ENCODE peak calls at places on chromosomes 4 and X, in seven cellular contexts. Q, A, X, C, T, E and P are unnamed samples.

GRCh38 chr4:13907255-13907751 is 279.8 kb upstream of the BOD1L1 start:
- DNase-seq in Q (peak; percentile 3), A (peak; percentile 99), X (peak; percentile 98), C (no peak), T (no peak), E (no peak), P (peak; percentile 99)

GRCh38 chr4:92104506-92104905 is 199.3 kb upstream of the GRID2 start:
- DNase-seq in Q (no peak), A (no peak), X (peak; percentile 7), C (no peak), T (no peak), E (no peak), P (no peak)

GRCh38 chr4:2672700-2673099 is 83.4 kb downstream of the TNIP2 start:
- DNase-seq in Q (no peak), A (no peak), X (no peak), C (no peak), T (no peak), E (no peak), P (no peak)

GRCh38 chr4:183349673-183350072 is 27.4 kb upstream of the CLDN24 start:
- DNase-seq in Q (no peak), A (peak; percentile 55), X (peak; percentile 76), C (no peak), T (no peak), E (no peak), P (peak; percentile 89)

GRCh38 chr4:78155616-78156105 is 98.5 kb downstream of the FRAS1 start:
- DNase-seq in Q (no peak), A (peak; percentile 17), X (no peak), C (no peak), T (no peak), E (no peak), P (peak; percentile 57)

GRCh38 chrX:24506082-24506481 is 41.0 kb downstream of the PDK3 start:
- DNase-seq in Q (no peak), A (peak; percentile 36), X (peak; percentile 86), C (no peak), T (no peak), E (no peak), P (peak; percentile 42)

GRCh38 chr4:180189639-180190038 is 2053.6 kb upstream of the TENM3 start:
- DNase-seq in Q (no peak), A (no peak), X (no peak), C (no peak), T (no peak), E (no peak), P (no peak)

GRCh38 chr4:158051401-158052235 is 121.2 kb downstream of the GASK1B start:
- DNase-seq in Q (no peak), A (peak; percentile 96), X (no peak), C (peak; percentile 40), T (peak; percentile 46), E (no peak), P (peak; percentile 97)

GRCh38 chrX:2425281-2426071 is 75.3 kb downstream of the DHRSX start:
- DNase-seq in Q (peak; percentile 66), A (no peak), X (no peak), C (no peak), T (no peak), E (no peak), P (peak; percentile 28)

GRCh38 chrX:9318213-9318612 is 146.6 kb upstream of the TBL1X start:
- DNase-seq in Q (no peak), A (no peak), X (no peak), C (no peak), T (no peak), E (no peak), P (no peak)

GRCh38 chr4:26953770-26954423 is 93.3 kb downstream of the STIM2 start:
- DNase-seq in Q (no peak), A (no peak), X (no peak), C (no peak), T (no peak), E (no peak), P (no peak)
- H3K4me3 ChIP-seq in Q (no peak overlapping the region), A (no peak overlapping the region), X (no peak overlapping the region), C (no peak overlapping the region), T (no peak overlapping the region), E (no peak overlapping the region), P (no peak overlapping the region)

DNA sequence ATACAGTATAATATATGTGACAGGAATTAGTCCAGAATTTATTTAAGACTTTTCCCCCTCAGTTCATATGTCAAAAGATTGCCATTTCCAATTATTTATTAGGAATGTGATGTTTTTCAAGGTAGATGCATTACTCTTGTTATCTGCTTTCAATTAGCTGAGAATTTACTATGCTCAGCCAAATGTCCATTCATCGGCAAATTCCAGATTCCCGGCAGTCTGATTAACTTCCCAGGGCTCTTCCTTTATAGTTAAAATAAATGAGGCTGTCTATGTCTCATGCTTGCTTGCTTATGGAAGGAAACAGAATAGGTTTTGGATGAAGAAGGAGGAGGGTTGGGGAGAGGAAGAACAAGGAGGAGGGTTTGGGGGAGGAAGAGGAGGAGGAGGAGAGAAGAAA is 115.6 kb upstream of the NDP start:
- DNase-seq in Q (no peak), A (no peak), X (no peak), C (no peak), T (no peak), E (no peak), P (peak; percentile 1)
- H3K4me3 ChIP-seq in Q (no peak overlapping the region), A (no peak overlapping the region), X (no peak overlapping the region), C (no peak overlapping the region), T (no peak overlapping the region), E (no peak overlapping the region), P (no peak overlapping the region)

DNA sequence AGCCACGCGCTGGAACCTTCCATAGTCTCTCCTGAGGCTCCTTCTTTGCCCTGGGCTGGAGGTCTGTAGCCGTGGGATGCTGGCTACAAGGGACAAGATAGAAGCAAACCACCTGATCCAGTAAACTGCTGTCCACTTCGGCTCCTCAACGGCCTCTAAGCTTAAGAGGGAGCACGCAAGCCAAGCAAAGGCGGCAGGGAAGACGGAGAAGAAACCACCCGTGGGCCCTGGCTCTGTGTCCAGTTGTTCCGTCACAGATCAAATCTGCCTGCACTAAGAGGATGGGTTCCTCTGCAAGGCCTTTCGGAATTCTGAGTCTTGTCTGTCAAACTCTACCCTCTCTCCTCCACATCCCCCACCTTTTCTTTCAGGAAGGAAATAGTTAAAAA is 401 bp upstream of the EDNRA start:
- DNase-seq in Q (no peak), A (no peak), X (no peak), C (peak; percentile 35), T (no peak), E (no peak), P (no peak)
- H3K4me3 ChIP-seq in Q (peak overlapping the region; percentile 87), A (peak overlapping the region; percentile 66), X (peak overlapping the region; percentile 58), C (peak overlapping the region; percentile 86), T (peak overlapping the region; percentile 53), E (peak overlapping the region; percentile 78), P (peak overlapping the region; percentile 47)

GRCh38 chrX:30887721-30888120 is 1.3 kb downstream of the TAB3 start:
- DNase-seq in Q (no peak), A (no peak), X (no peak), C (no peak), T (no peak), E (no peak), P (no peak)
- H3K4me3 ChIP-seq in Q (peak overlapping the region; percentile 71), A (peak overlapping the region; percentile 70), X (peak overlapping the region; percentile 44), C (peak overlapping the region; percentile 75), T (peak overlapping the region; percentile 76), E (peak overlapping the region; percentile 77), P (no peak overlapping the region)

GRCh38 chr4:153683763-153684181 is 308 bp upstream of the TLR2 start:
- DNase-seq in Q (no peak), A (no peak), X (no peak), C (no peak), T (no peak), E (no peak), P (no peak)
- H3K4me3 ChIP-seq in Q (peak overlapping the region; percentile 79), A (peak overlapping the region; percentile 59), X (peak overlapping the region; percentile 45), C (peak overlapping the region; percentile 35), T (peak overlapping the region; percentile 67), E (peak overlapping the region; percentile 65), P (peak overlapping the region; percentile 52)

DNA sequence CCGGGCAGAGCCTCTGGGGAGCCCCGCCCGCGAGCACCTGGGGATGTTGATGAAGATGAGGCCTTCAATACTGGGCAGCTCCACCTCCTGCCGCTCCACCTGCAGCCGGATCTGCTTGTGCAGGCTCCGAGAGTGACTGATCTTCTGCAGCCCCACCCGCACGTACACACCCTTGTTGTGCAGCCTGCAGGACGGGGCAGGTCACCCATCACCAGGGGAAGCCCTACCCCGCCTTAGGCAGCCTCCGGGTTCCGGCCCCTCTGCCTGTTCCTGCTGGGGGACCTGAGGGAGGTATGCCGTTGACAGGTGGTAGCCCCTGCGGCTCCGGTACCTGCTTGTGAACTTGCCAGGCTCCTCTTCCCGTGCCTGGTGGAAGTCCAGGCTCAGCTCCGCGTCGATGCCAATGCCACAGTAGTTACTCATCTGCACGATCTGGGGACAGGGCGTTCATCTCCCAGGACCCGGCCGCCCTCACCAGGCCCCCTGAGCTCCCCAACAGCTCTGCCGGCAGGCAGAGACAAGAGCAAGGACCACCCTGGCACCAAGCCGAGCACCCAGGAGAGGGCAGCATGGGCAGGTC is 11.6 kb downstream of the DGKQ start:
- DNase-seq in Q (no peak), A (no peak), X (no peak), C (no peak), T (no peak), E (no peak), P (no peak)
- H3K4me3 ChIP-seq in Q (no peak overlapping the region), A (no peak overlapping the region), X (no peak overlapping the region), C (no peak overlapping the region), T (no peak overlapping the region), E (no peak overlapping the region), P (no peak overlapping the region)